ENCODE peak calls at places on chromosomes 7 and 10, in eight cellular contexts. X is CD4-positive, alpha-beta T cell; M is cardiac muscle cell; V is AG09309; R is activated CD8-positive, alpha-beta T cell treated with anti-CD3 and anti-CD28 coated beads for 36 hours; S is psoas muscle; F is GM13977; L is OCI-LY7. E is an unnamed sample.

GRCh38 chr7:120521761-120522737 is 249.1 kb downstream of the KCND2 start:
- DNase-seq in M (no peak), S (no peak), L (no peak), F (no peak), V (no peak), X (no peak), R (no peak), E (no peak)

GRCh38 chr10:14296081-14296709 is 34.5 kb downstream of the FRMD4A start:
- DNase-seq in M (no peak), R (no peak), V (no peak), L (no peak), F (no peak), X (no peak), S (no peak), E (peak)

GRCh38 chr10:71235808-71236207 is 23.4 kb downstream of the UNC5B start:
- DNase-seq in X (no peak), V (no peak), F (no peak), L (no peak), S (no peak), R (no peak), M (no peak), E (no peak)

GRCh38 chr7:143434660-143435059 is 8.6 kb upstream of the TAS2R60 start:
- DNase-seq in F (no peak), M (no peak), L (no peak), S (peak), V (no peak), X (no peak), R (no peak), E (no peak)

GRCh38 chr10:2936816-2937215 is 130.5 kb upstream of the PFKP start:
- DNase-seq in L (no peak), X (no peak), V (no peak), S (no peak), F (no peak), M (no peak), R (no peak), E (no peak)

GRCh38 chr7:133645870-133646492 is 393.1 kb downstream of the EXOC4 start:
- DNase-seq in F (no peak), L (no peak), S (no peak), R (no peak), M (no peak), V (no peak), X (no peak), E (no peak)

GRCh38 chr10:89642193-89642592 is 2.8 kb downstream of the PANK1 start:
- DNase-seq in V (no peak), L (no peak), S (no peak), F (no peak), X (no peak), R (no peak), M (no peak), E (no peak)

GRCh38 chr10:87640043-87640442 is 19.6 kb upstream of the PAPSS2 start:
- DNase-seq in V (no peak), F (no peak), S (no peak), X (no peak), M (no peak), L (no peak), R (no peak), E (no peak)

GRCh38 chr10:3366043-3366442 is 193.5 kb upstream of the PITRM1 start:
- DNase-seq in R (no peak), F (no peak), M (no peak), V (no peak), L (no peak), S (no peak), X (no peak), E (no peak)

GRCh38 chr10:125001313-125002043 is 59.6 kb downstream of the ZRANB1 start:
- DNase-seq in L (no peak), V (no peak), X (no peak), F (peak), R (no peak), S (peak), M (no peak), E (no peak)

DNA sequence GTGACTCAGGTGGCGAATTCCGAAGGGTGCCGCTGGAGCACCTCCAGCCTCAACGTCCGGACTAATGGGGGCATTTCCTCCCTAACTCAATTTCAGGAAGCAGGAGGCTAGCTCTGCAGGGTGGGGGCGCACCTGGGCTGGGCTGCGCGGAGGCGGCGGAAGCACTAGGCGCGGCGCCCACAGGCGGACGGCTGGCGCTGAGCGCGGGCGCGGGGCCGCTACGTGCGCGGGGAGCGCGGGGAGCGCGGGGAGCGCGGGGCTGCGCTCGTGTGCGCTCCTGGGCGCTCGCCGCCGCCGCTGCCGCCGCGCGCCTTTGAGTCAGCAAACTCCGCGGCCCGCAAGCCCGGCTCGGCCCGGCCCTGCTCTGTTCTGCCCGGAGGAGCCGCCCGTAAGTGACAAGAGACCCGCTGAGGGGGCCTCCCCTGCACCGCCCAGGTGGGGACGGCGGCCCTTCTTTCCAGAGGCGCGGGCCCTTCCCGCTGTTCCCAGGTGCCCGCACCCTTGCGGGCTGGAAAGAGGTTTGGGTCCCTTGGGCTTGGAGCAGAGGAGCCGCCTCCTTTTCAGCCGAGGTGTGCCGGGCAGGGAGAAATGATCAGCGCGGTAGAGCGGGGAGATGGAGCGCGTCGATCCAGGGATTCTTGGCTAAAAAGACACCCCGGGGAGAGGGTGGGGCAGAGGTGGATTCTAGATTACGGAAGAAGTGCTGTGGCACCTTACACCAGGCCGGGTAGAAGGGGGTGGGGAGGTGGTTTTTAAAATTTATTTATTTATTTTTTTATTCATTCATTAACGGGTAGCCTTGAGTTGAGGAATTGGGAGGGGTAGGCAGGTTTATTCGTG is at the start of gene SNX10:
- DNase-seq in S (peak), L (peak), M (peak), F (peak), R (peak), V (no peak), X (peak), E (peak)
- TF ChIP-seq CTCF in S (no peak), L (peak), M (peak), F (peak), R (no peak), V (no peak), X (no peak), E (no peak)

DNA sequence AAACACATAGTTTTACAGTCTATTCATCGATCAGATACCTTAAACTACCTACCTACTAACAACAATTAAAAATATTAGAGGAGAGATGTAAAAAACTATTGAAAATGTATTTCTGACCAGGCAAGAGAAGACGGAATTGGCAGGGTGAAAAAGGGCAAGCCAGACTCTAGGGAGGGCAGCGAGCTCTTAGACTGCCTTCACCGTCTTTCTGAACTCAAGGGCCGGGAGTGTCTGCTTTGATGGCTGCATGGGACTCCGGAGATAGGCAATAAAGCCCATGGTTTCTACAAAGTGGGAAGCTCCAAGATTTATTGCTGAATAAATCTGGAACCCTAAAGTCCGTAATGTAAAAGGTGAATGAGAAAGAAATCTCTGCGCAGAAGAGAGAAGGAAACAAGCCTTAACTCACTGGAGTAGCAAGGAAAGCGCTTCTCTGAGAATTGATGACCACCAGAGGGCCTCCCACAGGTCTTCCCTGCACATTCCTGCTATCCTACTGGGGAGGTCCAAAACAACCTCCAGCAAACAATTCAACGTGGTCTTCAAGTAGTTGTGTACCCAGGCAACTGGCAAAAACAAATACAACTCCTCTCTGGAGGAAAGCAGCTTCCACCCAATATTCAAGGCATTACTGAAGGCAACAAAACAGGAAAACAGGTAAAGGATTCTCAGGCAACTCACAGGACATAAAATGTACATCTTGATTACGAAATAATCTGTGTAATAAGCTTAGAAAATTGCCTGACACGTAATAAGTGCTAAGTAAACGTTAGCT is 181.3 kb downstream of the SDK1 start:
- DNase-seq in S (no peak), R (no peak), M (peak), F (no peak), X (no peak), L (peak), V (no peak), E (no peak)
- TF ChIP-seq CTCF in S (peak), R (no peak), M (peak), F (peak), X (peak), L (peak), V (no peak), E (no peak)

GRCh38 chr7:150927954-150928340 is 50.2 kb downstream of the KCNH2 start:
- DNase-seq in V (no peak), M (no peak), S (no peak), X (no peak), F (no peak), L (no peak), R (peak), E (no peak)
- TF ChIP-seq CTCF in V (no peak), M (no peak), S (no peak), X (no peak), F (no peak), L (peak), R (no peak), E (no peak)

DNA sequence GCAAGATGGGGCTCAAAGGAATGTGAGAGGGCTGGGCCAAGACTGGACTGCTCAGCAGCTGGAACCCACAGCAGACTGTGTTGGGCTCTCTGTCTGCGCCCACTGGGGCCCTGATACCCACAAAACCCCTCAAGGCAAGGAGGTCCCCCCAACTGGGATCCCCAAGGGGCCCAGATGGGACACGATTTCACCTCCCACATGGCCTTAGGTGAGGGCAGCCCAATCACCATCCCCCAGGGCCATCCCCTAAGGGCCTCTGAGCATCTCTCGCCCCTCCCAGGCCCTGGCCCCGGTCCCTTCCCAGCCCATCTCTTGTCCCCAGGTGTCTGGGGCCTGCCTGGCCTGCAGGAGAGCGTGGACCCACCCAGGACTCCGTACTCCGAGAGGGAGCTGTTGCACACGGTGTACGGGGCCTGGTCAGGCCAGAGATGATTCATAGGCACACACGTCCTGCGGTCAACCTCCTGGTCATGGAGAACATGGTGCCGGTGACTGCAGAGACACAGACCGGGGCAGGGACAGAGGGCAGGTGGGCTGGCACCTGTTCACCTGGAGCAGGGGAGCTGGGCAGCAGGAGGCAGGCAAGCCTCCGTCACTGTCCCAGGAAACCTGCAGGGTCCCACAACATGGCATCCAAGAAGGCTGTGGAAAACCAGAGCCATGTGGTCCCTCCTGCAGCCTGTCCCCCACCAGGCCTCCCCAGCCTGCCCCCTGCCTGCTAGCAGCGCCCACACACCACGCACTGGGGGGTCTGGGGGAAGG is 21.6 kb downstream of the OGDHL start:
- DNase-seq in V (no peak), F (no peak), R (no peak), M (no peak), X (no peak), L (no peak), S (no peak), E (peak)
- TF ChIP-seq CTCF in V (no peak), F (no peak), R (no peak), M (no peak), X (no peak), L (no peak), S (no peak), E (no peak)

GRCh38 chr7:2934211-2934731 is 90.2 kb upstream of the GNA12 start:
- DNase-seq in X (no peak), L (no peak), M (no peak), F (no peak), R (peak), V (peak), S (no peak), E (no peak)
- TF ChIP-seq CTCF in X (no peak), L (no peak), M (no peak), F (no peak), R (no peak), V (no peak), S (no peak), E (no peak)

GRCh38 chr10:1607466-1607865 is 129.9 kb downstream of the ADARB2 start:
- DNase-seq in R (no peak), S (no peak), F (no peak), M (no peak), L (no peak), X (no peak), V (no peak), E (no peak)
- TF ChIP-seq CTCF in R (no peak), S (no peak), F (no peak), M (no peak), L (no peak), X (no peak), V (no peak), E (no peak)

DNA sequence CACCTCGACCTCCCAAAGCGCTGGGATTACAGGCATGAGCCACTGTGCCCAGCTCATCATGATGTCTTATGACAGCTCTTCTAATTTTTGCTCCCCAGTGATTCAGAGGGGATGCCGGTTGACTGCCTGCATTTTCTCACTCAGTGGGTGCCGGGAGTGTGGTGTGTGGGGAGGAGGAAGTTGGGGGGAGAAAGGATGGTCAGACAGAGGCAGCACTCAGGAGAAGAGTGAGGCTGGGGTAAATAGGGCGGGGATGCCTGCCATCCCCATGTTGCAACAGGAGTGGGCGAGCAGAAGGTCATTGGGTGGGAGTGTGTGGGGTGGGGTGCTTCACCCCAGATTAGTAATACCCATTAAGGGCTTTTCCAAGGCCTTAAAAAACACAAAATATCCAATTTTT is 3.5 kb upstream of the CCL24 start:
- DNase-seq in X (no peak), R (no peak), L (no peak), V (no peak), S (no peak), F (no peak), M (no peak), E (no peak)
- TF ChIP-seq CTCF in X (no peak), R (no peak), L (no peak), V (no peak), S (no peak), F (no peak), M (no peak), E (no peak)

GRCh38 chr7:150828384-150828783 is 23.9 kb upstream of the AOC1 start:
- DNase-seq in S (no peak), M (no peak), R (no peak), F (no peak), X (no peak), V (no peak), L (no peak), E (no peak)
- TF ChIP-seq CTCF in S (no peak), M (no peak), R (no peak), F (peak), X (no peak), V (no peak), L (peak), E (no peak)

GRCh38 chr10:99172950-99173349 is 62.7 kb downstream of the HPSE2 start:
- DNase-seq in L (no peak), F (no peak), X (no peak), V (no peak), S (no peak), M (no peak), R (no peak), E (no peak)
- TF ChIP-seq CTCF in L (no peak), F (no peak), X (no peak), V (no peak), S (no peak), M (no peak), R (no peak), E (no peak)